ENCODE peak calls at places on chromosome 17, in nine cellular contexts. One of them, this sample, is unnamed.

GRCh38 chr17:41322903-41323895 is 7.7 kb upstream of the KRTAP17-1 start:
- DNase-seq in CD4-positive, CD25-positive, alpha-beta regulatory T cell: no peak
- DNase-seq in head of caudate nucleus: no peak
- DNase-seq in kidney glomerular epithelial cell: no peak
- DNase-seq in stimulated activated naive B cell treated with anti-CD40 and anti-IgM and Interleukin-4, amounts not matched to agents 10 μg/mL and 1 μg/mL and 100 μg/mL, for 72 hours: no peak
- DNase-seq in RCC 7860: no peak
- DNase-seq in breast epithelium: no peak
- DNase-seq in HTR-8/SVneo: no peak
- DNase-seq in progenitor cell of endocrine pancreas: no peak
- DNase-seq in this sample: no peak

GRCh38 chr17:62963296-62963695 is 2.7 kb upstream of the TANC2 start:
- DNase-seq in CD4-positive, CD25-positive, alpha-beta regulatory T cell: no peak
- DNase-seq in breast epithelium: no peak
- DNase-seq in progenitor cell of endocrine pancreas: no peak
- DNase-seq in kidney glomerular epithelial cell: peak
- DNase-seq in HTR-8/SVneo: peak
- DNase-seq in RCC 7860: peak
- DNase-seq in stimulated activated naive B cell treated with anti-CD40 and anti-IgM and Interleukin-4, amounts not matched to agents 10 μg/mL and 1 μg/mL and 100 μg/mL, for 72 hours: no peak
- DNase-seq in head of caudate nucleus: no peak
- DNase-seq in this sample: no peak

GRCh38 chr17:17682293-17682736 is 1.1 kb downstream of the RAI1 start:
- DNase-seq in progenitor cell of endocrine pancreas: no peak
- DNase-seq in kidney glomerular epithelial cell: no peak
- DNase-seq in head of caudate nucleus: no peak
- DNase-seq in CD4-positive, CD25-positive, alpha-beta regulatory T cell: peak
- DNase-seq in stimulated activated naive B cell treated with anti-CD40 and anti-IgM and Interleukin-4, amounts not matched to agents 10 μg/mL and 1 μg/mL and 100 μg/mL, for 72 hours: peak
- DNase-seq in breast epithelium: no peak
- DNase-seq in HTR-8/SVneo: no peak
- DNase-seq in RCC 7860: peak
- DNase-seq in this sample: no peak

GRCh38 chr17:39208136-39208535 is 8.1 kb downstream of the RPL19 start:
- DNase-seq in head of caudate nucleus: peak
- DNase-seq in breast epithelium: no peak
- DNase-seq in CD4-positive, CD25-positive, alpha-beta regulatory T cell: no peak
- DNase-seq in stimulated activated naive B cell treated with anti-CD40 and anti-IgM and Interleukin-4, amounts not matched to agents 10 μg/mL and 1 μg/mL and 100 μg/mL, for 72 hours: no peak
- DNase-seq in progenitor cell of endocrine pancreas: no peak
- DNase-seq in kidney glomerular epithelial cell: no peak
- DNase-seq in HTR-8/SVneo: no peak
- DNase-seq in RCC 7860: no peak
- DNase-seq in this sample: no peak

GRCh38 chr17:8016632-8017424 is 14.4 kb downstream of the GUCY2D start:
- DNase-seq in head of caudate nucleus: peak
- DNase-seq in progenitor cell of endocrine pancreas: peak
- DNase-seq in CD4-positive, CD25-positive, alpha-beta regulatory T cell: peak
- DNase-seq in HTR-8/SVneo: no peak
- DNase-seq in kidney glomerular epithelial cell: peak
- DNase-seq in stimulated activated naive B cell treated with anti-CD40 and anti-IgM and Interleukin-4, amounts not matched to agents 10 μg/mL and 1 μg/mL and 100 μg/mL, for 72 hours: no peak
- DNase-seq in RCC 7860: no peak
- DNase-seq in breast epithelium: no peak
- DNase-seq in this sample: peak

GRCh38 chr17:73531171-73531570 is 113.1 kb downstream of the SDK2 start:
- DNase-seq in progenitor cell of endocrine pancreas: no peak
- DNase-seq in RCC 7860: no peak
- DNase-seq in HTR-8/SVneo: no peak
- DNase-seq in head of caudate nucleus: no peak
- DNase-seq in kidney glomerular epithelial cell: no peak
- DNase-seq in stimulated activated naive B cell treated with anti-CD40 and anti-IgM and Interleukin-4, amounts not matched to agents 10 μg/mL and 1 μg/mL and 100 μg/mL, for 72 hours: no peak
- DNase-seq in breast epithelium: no peak
- DNase-seq in CD4-positive, CD25-positive, alpha-beta regulatory T cell: no peak
- DNase-seq in this sample: no peak

GRCh38 chr17:3667366-3668278 is 756 bp downstream of the TAX1BP3 start:
- DNase-seq in breast epithelium: peak
- DNase-seq in head of caudate nucleus: peak
- DNase-seq in stimulated activated naive B cell treated with anti-CD40 and anti-IgM and Interleukin-4, amounts not matched to agents 10 μg/mL and 1 μg/mL and 100 μg/mL, for 72 hours: no peak
- DNase-seq in RCC 7860: peak
- DNase-seq in CD4-positive, CD25-positive, alpha-beta regulatory T cell: peak
- DNase-seq in kidney glomerular epithelial cell: peak
- DNase-seq in progenitor cell of endocrine pancreas: peak
- DNase-seq in HTR-8/SVneo: peak
- DNase-seq in this sample: peak

GRCh38 chr17:19672009-19672837 is 23.7 kb downstream of the ALDH3A2 start:
- DNase-seq in RCC 7860: peak
- DNase-seq in progenitor cell of endocrine pancreas: no peak
- DNase-seq in breast epithelium: no peak
- DNase-seq in stimulated activated naive B cell treated with anti-CD40 and anti-IgM and Interleukin-4, amounts not matched to agents 10 μg/mL and 1 μg/mL and 100 μg/mL, for 72 hours: no peak
- DNase-seq in head of caudate nucleus: no peak
- DNase-seq in HTR-8/SVneo: no peak
- DNase-seq in CD4-positive, CD25-positive, alpha-beta regulatory T cell: no peak
- DNase-seq in kidney glomerular epithelial cell: no peak
- DNase-seq in this sample: peak

GRCh38 chr17:9648521-9649110 is 3.3 kb downstream of the USP43 start:
- DNase-seq in RCC 7860: no peak
- DNase-seq in kidney glomerular epithelial cell: peak
- DNase-seq in progenitor cell of endocrine pancreas: no peak
- DNase-seq in CD4-positive, CD25-positive, alpha-beta regulatory T cell: no peak
- DNase-seq in breast epithelium: no peak
- DNase-seq in stimulated activated naive B cell treated with anti-CD40 and anti-IgM and Interleukin-4, amounts not matched to agents 10 μg/mL and 1 μg/mL and 100 μg/mL, for 72 hours: no peak
- DNase-seq in head of caudate nucleus: no peak
- DNase-seq in HTR-8/SVneo: no peak
- DNase-seq in this sample: no peak

GRCh38 chr17:32854834-32855389 is 22.0 kb downstream of the MYO1D start:
- DNase-seq in head of caudate nucleus: no peak
- DNase-seq in progenitor cell of endocrine pancreas: no peak
- DNase-seq in HTR-8/SVneo: no peak
- DNase-seq in CD4-positive, CD25-positive, alpha-beta regulatory T cell: no peak
- DNase-seq in breast epithelium: no peak
- DNase-seq in RCC 7860: no peak
- DNase-seq in kidney glomerular epithelial cell: no peak
- DNase-seq in stimulated activated naive B cell treated with anti-CD40 and anti-IgM and Interleukin-4, amounts not matched to agents 10 μg/mL and 1 μg/mL and 100 μg/mL, for 72 hours: no peak
- DNase-seq in this sample: no peak

GRCh38 chr17:74059471-74059870 is 144.0 kb upstream of the RPL38 start:
- DNase-seq in HTR-8/SVneo: no peak
- DNase-seq in stimulated activated naive B cell treated with anti-CD40 and anti-IgM and Interleukin-4, amounts not matched to agents 10 μg/mL and 1 μg/mL and 100 μg/mL, for 72 hours: no peak
- DNase-seq in head of caudate nucleus: no peak
- DNase-seq in breast epithelium: no peak
- DNase-seq in kidney glomerular epithelial cell: no peak
- DNase-seq in CD4-positive, CD25-positive, alpha-beta regulatory T cell: no peak
- DNase-seq in RCC 7860: no peak
- DNase-seq in progenitor cell of endocrine pancreas: no peak
- DNase-seq in this sample: no peak

GRCh38 chr17:17379197-17379991 is 76.2 kb downstream of the NT5M start:
- DNase-seq in breast epithelium: no peak
- DNase-seq in progenitor cell of endocrine pancreas: no peak
- DNase-seq in stimulated activated naive B cell treated with anti-CD40 and anti-IgM and Interleukin-4, amounts not matched to agents 10 μg/mL and 1 μg/mL and 100 μg/mL, for 72 hours: no peak
- DNase-seq in RCC 7860: no peak
- DNase-seq in CD4-positive, CD25-positive, alpha-beta regulatory T cell: no peak
- DNase-seq in head of caudate nucleus: peak
- DNase-seq in HTR-8/SVneo: no peak
- DNase-seq in kidney glomerular epithelial cell: no peak
- DNase-seq in this sample: no peak

GRCh38 chr17:36731806-36732205 is 130.4 kb downstream of the MRM1 start:
- DNase-seq in kidney glomerular epithelial cell: no peak
- DNase-seq in head of caudate nucleus: no peak
- DNase-seq in breast epithelium: no peak
- DNase-seq in HTR-8/SVneo: no peak
- DNase-seq in progenitor cell of endocrine pancreas: no peak
- DNase-seq in stimulated activated naive B cell treated with anti-CD40 and anti-IgM and Interleukin-4, amounts not matched to agents 10 μg/mL and 1 μg/mL and 100 μg/mL, for 72 hours: no peak
- DNase-seq in CD4-positive, CD25-positive, alpha-beta regulatory T cell: no peak
- DNase-seq in RCC 7860: no peak
- DNase-seq in this sample: no peak

GRCh38 chr17:73064084-73064938 is 28.2 kb downstream of the SLC39A11 start:
- DNase-seq in CD4-positive, CD25-positive, alpha-beta regulatory T cell: no peak
- DNase-seq in kidney glomerular epithelial cell: no peak
- DNase-seq in progenitor cell of endocrine pancreas: no peak
- DNase-seq in head of caudate nucleus: peak
- DNase-seq in breast epithelium: no peak
- DNase-seq in stimulated activated naive B cell treated with anti-CD40 and anti-IgM and Interleukin-4, amounts not matched to agents 10 μg/mL and 1 μg/mL and 100 μg/mL, for 72 hours: no peak
- DNase-seq in HTR-8/SVneo: no peak
- DNase-seq in RCC 7860: no peak
- DNase-seq in this sample: no peak

GRCh38 chr17:8283356-8283755 is 5.1 kb upstream of the RANGRF start:
- DNase-seq in HTR-8/SVneo: no peak
- DNase-seq in progenitor cell of endocrine pancreas: no peak
- DNase-seq in head of caudate nucleus: no peak
- DNase-seq in RCC 7860: no peak
- DNase-seq in CD4-positive, CD25-positive, alpha-beta regulatory T cell: no peak
- DNase-seq in breast epithelium: no peak
- DNase-seq in stimulated activated naive B cell treated with anti-CD40 and anti-IgM and Interleukin-4, amounts not matched to agents 10 μg/mL and 1 μg/mL and 100 μg/mL, for 72 hours: no peak
- DNase-seq in kidney glomerular epithelial cell: no peak
- DNase-seq in this sample: no peak

GRCh38 chr17:37643118-37643766 is at the start of gene DDX52:
- DNase-seq in RCC 7860: peak
- DNase-seq in stimulated activated naive B cell treated with anti-CD40 and anti-IgM and Interleukin-4, amounts not matched to agents 10 μg/mL and 1 μg/mL and 100 μg/mL, for 72 hours: peak
- DNase-seq in progenitor cell of endocrine pancreas: peak
- DNase-seq in HTR-8/SVneo: peak
- DNase-seq in CD4-positive, CD25-positive, alpha-beta regulatory T cell: peak
- DNase-seq in breast epithelium: peak
- DNase-seq in kidney glomerular epithelial cell: peak
- DNase-seq in head of caudate nucleus: peak
- DNase-seq in this sample: peak

GRCh38 chr17:9878361-9878760 is 26.7 kb downstream of the RCVRN start:
- DNase-seq in breast epithelium: no peak
- DNase-seq in head of caudate nucleus: no peak
- DNase-seq in HTR-8/SVneo: no peak
- DNase-seq in stimulated activated naive B cell treated with anti-CD40 and anti-IgM and Interleukin-4, amounts not matched to agents 10 μg/mL and 1 μg/mL and 100 μg/mL, for 72 hours: no peak
- DNase-seq in CD4-positive, CD25-positive, alpha-beta regulatory T cell: no peak
- DNase-seq in progenitor cell of endocrine pancreas: no peak
- DNase-seq in kidney glomerular epithelial cell: no peak
- DNase-seq in RCC 7860: no peak
- DNase-seq in this sample: no peak

GRCh38 chr17:36993227-36993626 is 44.5 kb downstream of the AATF start:
- DNase-seq in kidney glomerular epithelial cell: no peak
- DNase-seq in head of caudate nucleus: no peak
- DNase-seq in RCC 7860: no peak
- DNase-seq in breast epithelium: no peak
- DNase-seq in stimulated activated naive B cell treated with anti-CD40 and anti-IgM and Interleukin-4, amounts not matched to agents 10 μg/mL and 1 μg/mL and 100 μg/mL, for 72 hours: no peak
- DNase-seq in CD4-positive, CD25-positive, alpha-beta regulatory T cell: no peak
- DNase-seq in progenitor cell of endocrine pancreas: no peak
- DNase-seq in HTR-8/SVneo: no peak
- DNase-seq in this sample: no peak

GRCh38 chr17:81641825-81642489 is 5.0 kb downstream of the TSPAN10 start:
- DNase-seq in kidney glomerular epithelial cell: no peak
- DNase-seq in breast epithelium: no peak
- DNase-seq in HTR-8/SVneo: peak
- DNase-seq in CD4-positive, CD25-positive, alpha-beta regulatory T cell: no peak
- DNase-seq in progenitor cell of endocrine pancreas: no peak
- DNase-seq in head of caudate nucleus: no peak
- DNase-seq in stimulated activated naive B cell treated with anti-CD40 and anti-IgM and Interleukin-4, amounts not matched to agents 10 μg/mL and 1 μg/mL and 100 μg/mL, for 72 hours: no peak
- DNase-seq in RCC 7860: peak
- DNase-seq in this sample: no peak

GRCh38 chr17:43986225-43986981 is 18.0 kb upstream of the NAGS start:
- DNase-seq in CD4-positive, CD25-positive, alpha-beta regulatory T cell: no peak
- DNase-seq in kidney glomerular epithelial cell: no peak
- DNase-seq in progenitor cell of endocrine pancreas: no peak
- DNase-seq in HTR-8/SVneo: no peak
- DNase-seq in breast epithelium: no peak
- DNase-seq in head of caudate nucleus: no peak
- DNase-seq in RCC 7860: no peak
- DNase-seq in stimulated activated naive B cell treated with anti-CD40 and anti-IgM and Interleukin-4, amounts not matched to agents 10 μg/mL and 1 μg/mL and 100 μg/mL, for 72 hours: no peak
- DNase-seq in this sample: no peak

GRCh38 chr17:31654936-31655335 is 204.1 kb downstream of the COPRS start:
- DNase-seq in HTR-8/SVneo: no peak
- DNase-seq in progenitor cell of endocrine pancreas: no peak
- DNase-seq in breast epithelium: peak
- DNase-seq in kidney glomerular epithelial cell: no peak
- DNase-seq in RCC 7860: peak
- DNase-seq in CD4-positive, CD25-positive, alpha-beta regulatory T cell: no peak
- DNase-seq in stimulated activated naive B cell treated with anti-CD40 and anti-IgM and Interleukin-4, amounts not matched to agents 10 μg/mL and 1 μg/mL and 100 μg/mL, for 72 hours: no peak
- DNase-seq in head of caudate nucleus: no peak
- DNase-seq in this sample: no peak

GRCh38 chr17:59829217-59830006 is 63.3 kb downstream of the TUBD1 start:
- DNase-seq in RCC 7860: peak
- DNase-seq in CD4-positive, CD25-positive, alpha-beta regulatory T cell: peak
- DNase-seq in breast epithelium: no peak
- DNase-seq in stimulated activated naive B cell treated with anti-CD40 and anti-IgM and Interleukin-4, amounts not matched to agents 10 μg/mL and 1 μg/mL and 100 μg/mL, for 72 hours: peak
- DNase-seq in progenitor cell of endocrine pancreas: no peak
- DNase-seq in kidney glomerular epithelial cell: peak
- DNase-seq in head of caudate nucleus: no peak
- DNase-seq in HTR-8/SVneo: peak
- DNase-seq in this sample: no peak

GRCh38 chr17:48539177-48539576 is 5.7 kb downstream of the HOXB2 start:
- DNase-seq in stimulated activated naive B cell treated with anti-CD40 and anti-IgM and Interleukin-4, amounts not matched to agents 10 μg/mL and 1 μg/mL and 100 μg/mL, for 72 hours: no peak
- DNase-seq in kidney glomerular epithelial cell: peak
- DNase-seq in HTR-8/SVneo: peak
- DNase-seq in head of caudate nucleus: no peak
- DNase-seq in progenitor cell of endocrine pancreas: no peak
- DNase-seq in RCC 7860: peak
- DNase-seq in CD4-positive, CD25-positive, alpha-beta regulatory T cell: no peak
- DNase-seq in breast epithelium: no peak
- DNase-seq in this sample: no peak

GRCh38 chr17:5562172-5562571 is 22.1 kb downstream of the NLRP1 start:
- DNase-seq in CD4-positive, CD25-positive, alpha-beta regulatory T cell: no peak
- DNase-seq in breast epithelium: no peak
- DNase-seq in RCC 7860: no peak
- DNase-seq in HTR-8/SVneo: no peak
- DNase-seq in progenitor cell of endocrine pancreas: no peak
- DNase-seq in kidney glomerular epithelial cell: no peak
- DNase-seq in head of caudate nucleus: no peak
- DNase-seq in stimulated activated naive B cell treated with anti-CD40 and anti-IgM and Interleukin-4, amounts not matched to agents 10 μg/mL and 1 μg/mL and 100 μg/mL, for 72 hours: no peak
- DNase-seq in this sample: no peak

GRCh38 chr17:69978056-69978646 is 96.9 kb upstream of the KCNJ16 start:
- DNase-seq in kidney glomerular epithelial cell: no peak
- DNase-seq in progenitor cell of endocrine pancreas: no peak
- DNase-seq in stimulated activated naive B cell treated with anti-CD40 and anti-IgM and Interleukin-4, amounts not matched to agents 10 μg/mL and 1 μg/mL and 100 μg/mL, for 72 hours: no peak
- DNase-seq in breast epithelium: no peak
- DNase-seq in HTR-8/SVneo: no peak
- DNase-seq in CD4-positive, CD25-positive, alpha-beta regulatory T cell: no peak
- DNase-seq in head of caudate nucleus: no peak
- DNase-seq in RCC 7860: no peak
- DNase-seq in this sample: no peak

GRCh38 chr17:4691686-4692085 is 12.3 kb downstream of the PELP1 start:
- DNase-seq in RCC 7860: no peak
- DNase-seq in stimulated activated naive B cell treated with anti-CD40 and anti-IgM and Interleukin-4, amounts not matched to agents 10 μg/mL and 1 μg/mL and 100 μg/mL, for 72 hours: no peak
- DNase-seq in progenitor cell of endocrine pancreas: no peak
- DNase-seq in head of caudate nucleus: no peak
- DNase-seq in CD4-positive, CD25-positive, alpha-beta regulatory T cell: no peak
- DNase-seq in HTR-8/SVneo: no peak
- DNase-seq in kidney glomerular epithelial cell: no peak
- DNase-seq in breast epithelium: no peak
- DNase-seq in this sample: no peak

GRCh38 chr17:77959926-77960521 is 1.5 kb downstream of the TNRC6C start:
- DNase-seq in HTR-8/SVneo: no peak
- DNase-seq in breast epithelium: no peak
- DNase-seq in RCC 7860: no peak
- DNase-seq in head of caudate nucleus: no peak
- DNase-seq in progenitor cell of endocrine pancreas: no peak
- DNase-seq in stimulated activated naive B cell treated with anti-CD40 and anti-IgM and Interleukin-4, amounts not matched to agents 10 μg/mL and 1 μg/mL and 100 μg/mL, for 72 hours: no peak
- DNase-seq in CD4-positive, CD25-positive, alpha-beta regulatory T cell: peak
- DNase-seq in kidney glomerular epithelial cell: no peak
- DNase-seq in this sample: no peak

GRCh38 chr17:76537578-76538280 is at the start of gene CYGB:
- DNase-seq in breast epithelium: no peak
- DNase-seq in head of caudate nucleus: no peak
- DNase-seq in CD4-positive, CD25-positive, alpha-beta regulatory T cell: no peak
- DNase-seq in HTR-8/SVneo: no peak
- DNase-seq in RCC 7860: no peak
- DNase-seq in stimulated activated naive B cell treated with anti-CD40 and anti-IgM and Interleukin-4, amounts not matched to agents 10 μg/mL and 1 μg/mL and 100 μg/mL, for 72 hours: no peak
- DNase-seq in progenitor cell of endocrine pancreas: no peak
- DNase-seq in kidney glomerular epithelial cell: no peak
- DNase-seq in this sample: no peak

GRCh38 chr17:350706-351435 is 1.7 kb downstream of the RPH3AL start:
- DNase-seq in kidney glomerular epithelial cell: peak
- DNase-seq in stimulated activated naive B cell treated with anti-CD40 and anti-IgM and Interleukin-4, amounts not matched to agents 10 μg/mL and 1 μg/mL and 100 μg/mL, for 72 hours: no peak
- DNase-seq in CD4-positive, CD25-positive, alpha-beta regulatory T cell: no peak
- DNase-seq in HTR-8/SVneo: peak
- DNase-seq in RCC 7860: peak
- DNase-seq in head of caudate nucleus: peak
- DNase-seq in progenitor cell of endocrine pancreas: no peak
- DNase-seq in breast epithelium: no peak
- DNase-seq in this sample: peak

GRCh38 chr17:53176629-53177028 is 646.1 kb upstream of the KIF2B start:
- DNase-seq in breast epithelium: no peak
- DNase-seq in progenitor cell of endocrine pancreas: no peak
- DNase-seq in head of caudate nucleus: no peak
- DNase-seq in CD4-positive, CD25-positive, alpha-beta regulatory T cell: no peak
- DNase-seq in HTR-8/SVneo: no peak
- DNase-seq in stimulated activated naive B cell treated with anti-CD40 and anti-IgM and Interleukin-4, amounts not matched to agents 10 μg/mL and 1 μg/mL and 100 μg/mL, for 72 hours: no peak
- DNase-seq in RCC 7860: no peak
- DNase-seq in kidney glomerular epithelial cell: no peak
- DNase-seq in this sample: no peak

GRCh38 chr17:36461330-36462110 is 25.0 kb upstream of the ZNHIT3 start:
- DNase-seq in RCC 7860: no peak
- DNase-seq in CD4-positive, CD25-positive, alpha-beta regulatory T cell: no peak
- DNase-seq in progenitor cell of endocrine pancreas: no peak
- DNase-seq in kidney glomerular epithelial cell: no peak
- DNase-seq in breast epithelium: no peak
- DNase-seq in stimulated activated naive B cell treated with anti-CD40 and anti-IgM and Interleukin-4, amounts not matched to agents 10 μg/mL and 1 μg/mL and 100 μg/mL, for 72 hours: no peak
- DNase-seq in HTR-8/SVneo: no peak
- DNase-seq in head of caudate nucleus: no peak
- DNase-seq in this sample: no peak

This sample was measured in ascending aorta.